ENCODE peak calls at places on chromosomes 7 and 10, in five cellular contexts. E is Karpas-422, X is fibroblast of mammary gland, D is IMR-90, S is A549. J is an unnamed sample.

GRCh38 chr10:85175635-85176034 is 847.2 kb downstream of the CCSER2 start:
- DNase-seq in D (no peak), S (peak), X (no peak), E (no peak), J (no peak)

GRCh38 chr7:77444123-77444522 is 28.0 kb upstream of the GSAP start:
- DNase-seq in D (peak), X (peak), E (no peak), S (no peak), J (peak)

GRCh38 chr7:151080522-151081169 is at the start of gene FASTK:
- DNase-seq in X (peak), E (peak), D (peak), S (peak), J (peak)

GRCh38 chr7:93948106-93948505 is 26.6 kb downstream of the GNG11 start:
- DNase-seq in X (peak), E (no peak), D (peak), S (no peak), J (no peak)

GRCh38 chr7:84218681-84219080 is 24.1 kb upstream of the SEMA3A start:
- DNase-seq in S (peak), D (peak), E (no peak), X (peak), J (no peak)

GRCh38 chr7:2197436-2198155 is 35.1 kb downstream of the MAD1L1 start:
- DNase-seq in S (no peak), X (no peak), D (no peak), E (no peak), J (peak)

GRCh38 chr7:131546126-131546525 is 10.3 kb downstream of the PODXL start:
- DNase-seq in S (peak), E (no peak), D (no peak), X (no peak), J (peak)

GRCh38 chr7:21357146-21358097 is 70.5 kb upstream of the SP4 start:
- DNase-seq in S (no peak), D (no peak), X (no peak), E (no peak), J (no peak)

GRCh38 chr7:50513166-50513871 is 51.9 kb downstream of the DDC start:
- DNase-seq in X (no peak), S (no peak), D (no peak), E (no peak), J (no peak)

GRCh38 chr7:137146552-137146961 is 197.0 kb downstream of the PTN start:
- DNase-seq in X (peak), E (no peak), D (peak), S (no peak), J (no peak)

GRCh38 chr7:33762153-33762902 is 143.0 kb upstream of the BMPER start:
- DNase-seq in S (no peak), X (peak), E (no peak), D (no peak), J (no peak)

GRCh38 chr7:81871606-81872265 is 101.9 kb upstream of the HGF start:
- DNase-seq in S (no peak), X (peak), E (no peak), D (no peak), J (no peak)

GRCh38 chr7:20316706-20317105 is 14.0 kb upstream of the ITGB8 start:
- DNase-seq in E (no peak), X (no peak), D (no peak), S (no peak), J (no peak)

GRCh38 chr7:69717221-69717620 is 118.9 kb downstream of the AUTS2 start:
- DNase-seq in E (no peak), X (no peak), S (no peak), D (no peak), J (peak)

GRCh38 chr7:22563621-22564241 is 63.7 kb upstream of the STEAP1B start:
- DNase-seq in E (no peak), S (no peak), D (peak), X (no peak), J (no peak)
- H3K4me3 ChIP-seq in E (no peak), S (no peak), D (no peak), X (no peak), J (no peak)

DNA sequence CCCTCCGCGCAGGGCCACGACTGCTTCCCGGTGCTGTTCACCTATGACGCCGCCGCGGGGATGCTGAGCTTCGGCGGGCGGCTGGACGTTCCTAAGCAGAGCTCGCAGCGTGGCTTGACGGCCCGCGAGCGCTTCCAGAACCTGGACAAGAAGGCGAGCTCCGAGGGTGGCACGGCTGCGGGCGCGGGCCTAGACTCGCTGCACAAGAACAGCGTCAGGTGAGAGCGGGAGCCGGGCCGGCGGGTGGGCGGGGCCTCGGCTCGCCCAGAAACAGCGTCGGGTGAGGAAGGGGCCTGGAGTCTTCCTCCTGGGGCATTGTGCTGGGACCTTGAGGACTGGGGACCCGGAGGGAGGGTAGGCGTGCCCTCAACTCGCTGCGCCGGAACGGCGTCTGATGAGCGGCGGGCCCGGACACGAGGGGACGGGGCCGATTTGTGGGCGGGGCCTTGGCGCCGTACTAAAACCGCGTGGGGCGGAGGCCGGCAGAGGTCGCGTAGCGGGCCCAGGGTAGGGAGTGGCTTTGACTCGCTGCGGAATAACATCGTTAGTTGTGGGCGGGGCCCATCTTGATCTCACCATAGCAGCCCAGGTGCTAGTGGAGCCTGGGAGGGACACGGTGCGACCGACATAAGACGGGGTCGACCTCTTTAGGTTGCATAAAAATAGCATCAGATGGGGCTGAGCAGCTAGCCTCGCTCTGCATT is 15.6 kb downstream of the PDAP1 start:
- DNase-seq in S (no peak), D (no peak), X (peak), E (peak), J (peak)
- H3K4me3 ChIP-seq in S (no peak), D (peak), X (peak), E (no peak), J (peak)

GRCh38 chr10:24257588-24257987 is 48.6 kb downstream of the KIAA1217 start:
- DNase-seq in E (no peak), X (no peak), D (no peak), S (no peak), J (no peak)

GRCh38 chr10:24259365-24260125 is 50.6 kb downstream of the KIAA1217 start:
- DNase-seq in E (no peak), X (peak), D (no peak), S (no peak), J (no peak)

GRCh38 chr10:24261627-24262026 is 52.7 kb downstream of the KIAA1217 start:
- DNase-seq in S (no peak), D (no peak), E (no peak), X (no peak), J (no peak)

GRCh38 chr10:24262929-24263653 is 54.2 kb downstream of the KIAA1217 start:
- DNase-seq in S (no peak), D (no peak), X (peak), E (no peak), J (no peak)
- H3K4me3 ChIP-seq in S (no peak), D (no peak), X (no peak), E (no peak), J (no peak)

GRCh38 chr10:50512214-50512595 is 111.6 kb downstream of the SGMS1 start:
- DNase-seq in E (no peak), S (no peak), X (no peak), D (peak), J (no peak)
- H3K4me3 ChIP-seq in E (no peak), S (no peak), X (no peak), D (no peak), J (no peak)

DNA sequence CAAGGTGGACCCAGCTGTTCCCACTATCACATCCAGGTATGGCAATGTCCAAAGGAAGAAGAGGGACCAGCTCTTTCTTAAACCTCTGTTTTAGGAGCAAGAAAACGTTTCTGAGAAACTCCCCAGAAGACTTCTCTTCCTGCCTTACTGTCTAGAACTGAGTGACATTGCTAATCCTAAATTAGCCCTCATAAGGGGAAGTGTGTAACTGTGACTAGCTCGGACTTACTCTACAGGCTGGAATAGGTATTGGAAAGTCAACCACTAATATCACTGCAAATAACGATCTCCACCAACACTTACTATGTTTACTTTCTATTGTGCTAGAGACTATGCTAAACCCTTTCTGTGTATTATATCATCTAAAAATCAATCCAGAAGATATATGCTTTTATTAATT is 49.9 kb upstream of the RELN start:
- DNase-seq in E (no peak), S (no peak), D (no peak), X (no peak), J (no peak)
- H3K4me3 ChIP-seq in E (no peak), S (no peak), D (no peak), X (no peak), J (no peak)

GRCh38 chr10:103854687-103855423 is 521 bp downstream of the SH3PXD2A start:
- DNase-seq in S (no peak), E (no peak), X (peak), D (peak), J (no peak)

GRCh38 chr10:103852856-103853255 is 2.5 kb downstream of the SH3PXD2A start:
- DNase-seq in E (no peak), S (no peak), D (peak), X (peak), J (no peak)

GRCh38 chr10:103854265-103854686 is 1.1 kb downstream of the SH3PXD2A start:
- DNase-seq in E (no peak), X (peak), D (no peak), S (peak), J (no peak)

GRCh38 chr10:103852189-103852711 is 3.1 kb downstream of the SH3PXD2A start:
- DNase-seq in X (peak), E (no peak), D (peak), S (no peak), J (no peak)

DNA sequence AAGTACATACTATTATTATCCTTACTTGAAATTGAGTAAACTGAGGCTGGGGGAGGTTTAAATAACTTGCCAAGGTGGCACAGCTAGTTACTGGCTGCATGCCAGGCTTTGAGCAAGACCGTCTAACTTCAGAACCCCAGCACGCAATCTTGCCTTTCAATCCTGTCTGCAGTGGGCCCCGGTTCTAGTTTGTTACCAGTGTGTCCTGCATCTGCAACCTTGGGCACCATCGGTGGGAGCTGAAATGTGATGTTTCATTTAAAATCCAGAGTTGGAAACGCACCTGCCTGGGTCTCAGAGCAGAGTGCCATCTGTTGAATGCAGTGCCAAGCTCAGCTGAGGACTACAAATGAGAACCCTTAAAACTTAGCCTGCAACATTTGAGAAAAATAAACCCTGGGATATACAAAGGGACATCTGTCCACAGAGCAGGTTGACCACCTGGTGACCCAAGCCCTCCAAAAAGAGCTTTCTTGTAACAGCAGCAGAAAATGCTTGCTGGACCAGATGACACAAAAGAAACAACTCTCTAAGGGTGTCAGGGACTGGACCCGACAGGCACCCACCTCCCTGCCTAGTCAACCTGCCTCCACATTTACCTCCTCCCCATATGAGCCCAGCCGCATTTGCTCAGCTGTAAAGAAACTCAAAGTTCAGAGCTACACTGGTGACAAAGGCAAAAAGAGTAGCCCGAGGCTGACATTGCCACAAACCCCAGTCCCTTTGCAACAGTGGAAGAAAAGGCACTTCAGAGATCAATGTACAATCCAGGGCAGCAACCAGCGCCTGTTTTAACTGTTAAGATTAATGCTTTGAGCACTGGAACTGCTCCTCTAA is 1.7 kb downstream of the SH3PXD2A start:
- DNase-seq in D (no peak), X (no peak), E (no peak), S (no peak), J (no peak)
- H3K4me3 ChIP-seq in D (peak), X (peak), E (no peak), S (peak), J (no peak)

GRCh38 chr7:31052841-31053601 is 913 bp downstream of the ADCYAP1R1 start:
- DNase-seq in D (no peak), X (no peak), E (no peak), S (no peak), J (no peak)
- H3K4me3 ChIP-seq in D (no peak), X (no peak), E (no peak), S (peak), J (no peak)

GRCh38 chr10:22622242-22622806 is 92.1 kb downstream of the PIP4K2A start:
- DNase-seq in D (no peak), X (no peak), S (no peak), E (no peak), J (no peak)
- H3K4me3 ChIP-seq in D (no peak), X (no peak), S (no peak), E (no peak), J (no peak)

GRCh38 chr10:66892833-66893232 is 33.0 kb upstream of the LRRTM3 start:
- DNase-seq in D (no peak), X (no peak), S (no peak), E (no peak), J (no peak)
- H3K4me3 ChIP-seq in D (no peak), X (no peak), S (no peak), E (no peak), J (no peak)

J was measured in thyroid gland.